ENCODE peak calls at places on chromosomes 6 and 20, in nine cellular contexts. Q is cardiac muscle cell, N is tibial artery, W is upper lobe of right lung, J is activated B cell treated with CpG ODN at 0.5 μM for 24 hours, T is dorsolateral prefrontal cortex, Z is heart right ventricle, M is right lobe of liver, D is HFFc6. H is an unnamed sample.

GRCh38 chr6:44831002-44831610 is 443.6 kb downstream of the CDC5L start:
- DNase-seq in Q (peak; percentile 15), N (no peak), W (no peak), J (no peak), T (no peak), Z (no peak), M (no peak), D (peak; percentile 4), H (no peak)

GRCh38 chr6:138311268-138311667 is 66.4 kb upstream of the SMIM28 start:
- DNase-seq in Q (no peak), N (no peak), W (no peak), J (no peak), T (no peak), Z (no peak), M (no peak), D (no peak), H (no peak)

GRCh38 chr6:106529438-106529837 is 99.9 kb downstream of the RTN4IP1 start:
- DNase-seq in Q (no peak), N (no peak), W (no peak), J (no peak), T (no peak), Z (no peak), M (no peak), D (no peak), H (no peak)

GRCh38 chr6:168456907-168457771 is 16.2 kb downstream of the SMOC2 start:
- DNase-seq in Q (no peak), N (no peak), W (no peak), J (no peak), T (no peak), Z (no peak), M (no peak), D (no peak), H (no peak)

GRCh38 chr6:1233924-1234323 is 78.0 kb upstream of the FOXQ1 start:
- DNase-seq in Q (no peak), N (no peak), W (no peak), J (no peak), T (no peak), Z (no peak), M (no peak), D (no peak), H (no peak)

GRCh38 chr20:46594725-46595124 is 44.3 kb upstream of the OCSTAMP start:
- DNase-seq in Q (no peak), N (no peak), W (no peak), J (no peak), T (no peak), Z (no peak), M (no peak), D (no peak), H (no peak)

GRCh38 chr6:22015944-22016343 is 280.9 kb downstream of the PRL start:
- DNase-seq in Q (no peak), N (no peak), W (no peak), J (no peak), T (no peak), Z (no peak), M (no peak), D (no peak), H (no peak)

GRCh38 chr6:43515808-43516207 is 918 bp downstream of the YIPF3 start:
- DNase-seq in Q (no peak), N (no peak), W (no peak), J (no peak), T (no peak), Z (no peak), M (no peak), D (no peak), H (no peak)

GRCh38 chr6:68778356-68779020 is 143.4 kb downstream of the ADGRB3 start:
- DNase-seq in Q (peak; percentile 67), N (no peak), W (no peak), J (no peak), T (peak; percentile 25), Z (no peak), M (no peak), D (no peak), H (no peak)

GRCh38 chr20:45993197-45993951 is 15.3 kb upstream of the MMP9 start:
- DNase-seq in Q (peak; percentile 44), N (no peak), W (peak; percentile 67), J (no peak), T (no peak), Z (no peak), M (peak; percentile 36), D (peak; percentile 55), H (no peak)

GRCh38 chr6:150008588-150008987 is 16.7 kb downstream of the RAET1L start:
- DNase-seq in Q (no peak), N (peak; percentile 56), W (no peak), J (no peak), T (no peak), Z (no peak), M (no peak), D (no peak), H (no peak)

GRCh38 chr20:35571566-35571965 is 29.7 kb downstream of the ERGIC3 start:
- DNase-seq in Q (no peak), N (no peak), W (no peak), J (no peak), T (no peak), Z (no peak), M (no peak), D (no peak), H (no peak)

GRCh38 chr6:30013296-30013922 is 47.7 kb upstream of the POLR1H start:
- DNase-seq in Q (peak; percentile 34), N (no peak), W (no peak), J (no peak), T (no peak), Z (peak; percentile 69), M (no peak), D (no peak), H (no peak)

GRCh38 chr6:13189710-13190109 is 138.6 kb downstream of the TBC1D7 start:
- DNase-seq in Q (no peak), N (no peak), W (no peak), J (no peak), T (no peak), Z (no peak), M (no peak), D (no peak), H (no peak)

GRCh38 chr6:13191461-13191860 is 136.9 kb downstream of the TBC1D7 start:
- DNase-seq in Q (no peak), N (no peak), W (no peak), J (no peak), T (no peak), Z (no peak), M (no peak), D (no peak), H (no peak)

GRCh38 chr6:13190391-13190790 is 137.9 kb downstream of the TBC1D7 start:
- DNase-seq in Q (no peak), N (no peak), W (no peak), J (no peak), T (no peak), Z (no peak), M (no peak), D (no peak), H (no peak)

GRCh38 chr6:13195826-13196225 is 132.5 kb downstream of the TBC1D7 start:
- DNase-seq in Q (no peak), N (no peak), W (no peak), J (no peak), T (no peak), Z (no peak), M (no peak), D (no peak), H (no peak)

DNA sequence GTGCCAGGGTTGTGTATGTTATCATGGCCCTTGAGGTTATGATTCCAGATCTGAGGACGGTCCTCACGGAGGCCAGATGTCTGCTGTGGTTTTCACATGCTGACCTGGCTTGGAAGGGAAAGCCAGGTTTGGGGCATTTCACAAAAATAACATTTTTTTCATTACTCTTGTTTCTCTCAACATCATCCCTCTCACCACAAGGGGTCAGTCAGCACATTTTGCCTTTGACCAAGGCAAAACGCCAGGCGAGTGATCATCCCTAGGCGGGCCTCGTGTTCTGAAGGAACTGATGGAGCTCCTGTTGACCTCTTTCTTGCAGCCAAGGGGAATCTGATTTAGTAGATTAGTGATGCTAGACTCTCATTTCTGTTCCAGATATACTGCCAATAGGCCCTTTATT is 133.5 kb downstream of the TBC1D7 start:
- DNase-seq in Q (peak; percentile 22), N (no peak), W (no peak), J (peak; percentile 21), T (peak; percentile 39), Z (peak; percentile 24), M (peak; percentile 69), D (peak; percentile 78), H (no peak)
- TF ChIP-seq CTCF in Q (peak; percentile 79), N (peak; percentile 16), W (peak; percentile 58), J (peak; percentile 55), T (peak; percentile 57), Z (peak; percentile 22), M (peak; percentile 63), D (peak; percentile 88), H (peak; percentile 35)

GRCh38 chr6:19812512-19813119 is 24.6 kb upstream of the ID4 start:
- DNase-seq in Q (peak; percentile 58), N (no peak), W (no peak), J (no peak), T (no peak), Z (no peak), M (no peak), D (peak; percentile 42), H (no peak)
- TF ChIP-seq CTCF in Q (peak; percentile 82), N (peak; percentile 63), W (peak; percentile 69), J (no peak), T (peak; percentile 49), Z (peak; percentile 25), M (peak; percentile 57), D (peak; percentile 82), H (peak; percentile 33)

DNA sequence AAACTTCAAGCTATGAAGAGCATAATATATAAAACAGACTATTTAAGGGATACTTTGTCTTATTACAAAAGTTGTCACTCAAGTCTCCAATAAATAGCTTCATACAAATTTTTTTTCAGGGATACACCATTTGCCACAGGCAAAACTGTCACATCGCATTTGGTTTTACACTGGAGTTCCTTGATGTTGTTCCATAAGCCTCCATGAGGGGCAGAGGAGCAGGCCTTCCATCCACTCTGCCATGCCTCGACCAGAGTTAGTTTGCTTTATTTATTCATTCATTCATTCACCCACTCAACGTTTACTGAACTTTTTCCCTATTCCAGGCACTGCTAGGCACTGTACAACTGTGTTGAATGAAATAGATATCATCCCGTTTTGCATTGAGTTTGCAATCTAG is 246.6 kb downstream of the PHF3 start:
- DNase-seq in Q (no peak), N (no peak), W (no peak), J (no peak), T (no peak), Z (no peak), M (no peak), D (no peak), H (no peak)
- TF ChIP-seq CTCF in Q (peak; percentile 39), N (no peak), W (peak; percentile 8), J (no peak), T (no peak), Z (no peak), M (no peak), D (peak; percentile 49), H (no peak)

DNA sequence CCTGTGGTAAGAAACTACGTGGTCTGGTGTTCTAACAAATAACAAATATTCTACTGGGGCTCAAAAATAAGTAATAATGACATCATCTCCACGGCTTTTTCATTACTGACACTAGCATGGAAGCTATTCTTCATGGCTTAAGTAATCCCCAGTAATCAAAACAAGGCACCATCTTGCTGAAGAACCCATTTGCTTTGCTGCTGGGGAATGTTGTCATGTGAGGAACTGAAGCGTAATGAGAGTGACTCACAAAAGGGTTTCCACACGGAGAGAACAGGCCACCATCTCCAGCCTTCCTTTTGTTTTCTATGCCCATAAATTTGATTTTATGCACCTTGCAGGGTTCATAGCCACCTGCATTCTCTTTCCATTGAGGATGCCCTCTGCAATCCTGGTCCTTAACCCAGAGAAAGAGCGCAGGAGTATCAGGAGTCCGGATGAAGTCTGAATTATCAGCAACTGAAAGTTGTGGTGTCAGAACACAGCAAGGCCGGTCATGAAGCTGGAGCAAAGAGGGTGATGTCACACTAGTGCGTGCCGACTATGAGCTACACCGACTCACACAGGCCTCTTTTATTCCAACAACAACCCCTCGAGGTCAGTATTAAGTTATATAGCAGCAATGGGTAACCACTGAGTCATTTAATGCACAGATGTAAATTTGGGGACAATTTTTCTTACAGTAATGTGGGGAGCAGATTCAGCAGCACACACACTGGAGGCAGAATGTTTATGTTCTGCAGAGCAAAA is 173.7 kb upstream of the SSTR4 start:
- DNase-seq in Q (no peak), N (no peak), W (no peak), J (no peak), T (no peak), Z (no peak), M (no peak), D (no peak), H (no peak)
- TF ChIP-seq CTCF in Q (no peak), N (no peak), W (no peak), J (no peak), T (no peak), Z (no peak), M (no peak), D (no peak), H (no peak)

H was measured in D721Med.